ENCODE peak calls at places on chromosome 4, in eight cellular contexts. S is kidney, C is A673, V is mucosa of descending colon, G is psoas muscle, T is keratinocyte, I is pancreas, F is adrenal gland. P is an unnamed sample.
A peak's percentile ranks its signal among the peaks of the same experiment; 100 is the strongest.

GRCh38 chr4:120801171-120801758 is 121.3 kb downstream of the PRDM5 start:
- DNase-seq in V (no peak), G (peak; percentile 28), T (no peak), I (no peak), C (no peak), F (peak; percentile 75), S (no peak), P (no peak)

GRCh38 chr4:59537231-59537886 is 1662.8 kb upstream of the ADGRL3 start:
- DNase-seq in G (no peak), T (no peak), F (no peak), C (no peak), I (no peak), S (no peak), V (no peak), P (no peak)

GRCh38 chr4:8756816-8757215 is 114.8 kb downstream of the HMX1 start:
- DNase-seq in I (no peak), V (no peak), G (no peak), F (no peak), T (no peak), C (no peak), S (peak; percentile 38), P (no peak)

GRCh38 chr4:26273308-26273980 is 47.4 kb upstream of the RBPJ start:
- DNase-seq in V (no peak), F (peak; percentile 16), S (no peak), C (no peak), G (peak; percentile 21), I (no peak), T (no peak), P (no peak)

GRCh38 chr4:152009046-152009445 is 248.2 kb upstream of the GATB start:
- DNase-seq in V (no peak), C (no peak), T (no peak), S (no peak), G (no peak), F (no peak), I (no peak), P (no peak)

GRCh38 chr4:61044837-61045236 is 155.3 kb upstream of the ADGRL3 start:
- DNase-seq in G (no peak), V (no peak), S (no peak), I (no peak), T (no peak), C (no peak), F (no peak), P (no peak)

GRCh38 chr4:47145630-47146029 is 114.3 kb downstream of the GABRB1 start:
- DNase-seq in I (no peak), G (no peak), F (no peak), S (no peak), C (peak; percentile 18), V (no peak), T (no peak), P (no peak)

GRCh38 chr4:150217192-150217591 is 138.9 kb downstream of the DCLK2 start:
- DNase-seq in C (peak; percentile 77), G (no peak), V (no peak), T (no peak), S (no peak), I (no peak), F (no peak), P (no peak)

GRCh38 chr4:102036619-102037376 is 246.3 kb downstream of the BANK1 start:
- DNase-seq in S (no peak), T (no peak), I (no peak), G (no peak), F (no peak), C (peak; percentile 2), V (no peak), P (no peak)

GRCh38 chr4:190020790-190021717 is 6.0 kb downstream of the FRG2 start:
- DNase-seq in G (no peak), I (peak; percentile 68), C (peak; percentile 76), T (no peak), F (peak; percentile 43), S (peak; percentile 78), V (peak; percentile 43), P (no peak)

GRCh38 chr4:69075061-69075792 is 21.0 kb upstream of the UGT2B7 start:
- DNase-seq in T (no peak), V (no peak), G (no peak), C (no peak), I (no peak), F (no peak), S (no peak), P (no peak)

GRCh38 chr4:118373614-118374255 is 20.9 kb upstream of the PRSS12 start:
- DNase-seq in V (no peak), S (no peak), G (no peak), C (no peak), F (no peak), I (no peak), T (no peak), P (no peak)

GRCh38 chr4:3079694-3080123 is 5.2 kb downstream of the HTT start:
- DNase-seq in V (no peak), S (no peak), I (no peak), F (no peak), T (no peak), G (no peak), C (no peak), P (no peak)

GRCh38 chr4:159498371-159499115 is 395.7 kb downstream of the RAPGEF2 start:
- DNase-seq in S (no peak), F (no peak), T (no peak), V (no peak), I (no peak), G (no peak), C (no peak), P (no peak)

GRCh38 chr4:173415885-173416658 is 17.2 kb upstream of the SCRG1 start:
- DNase-seq in T (no peak), S (peak; percentile 71), V (no peak), I (no peak), F (no peak), C (peak; percentile 92), G (peak; percentile 41), P (peak; percentile 50)

GRCh38 chr4:7207791-7208231 is 15.5 kb downstream of the SORCS2 start:
- DNase-seq in I (no peak), F (no peak), C (no peak), V (no peak), G (no peak), S (peak; percentile 57), T (no peak), P (no peak)

GRCh38 chr4:74320559-74321118 is 12.4 kb downstream of the EPGN start:
- DNase-seq in V (peak; percentile 41), T (peak; percentile 81), F (no peak), C (peak; percentile 63), G (no peak), S (no peak), I (no peak), P (no peak)

GRCh38 chr4:141669501-141669900 is 33.1 kb downstream of the IL15 start:
- DNase-seq in I (no peak), C (no peak), S (no peak), F (no peak), T (no peak), V (no peak), G (no peak), P (no peak)

GRCh38 chr4:59960143-59960542 is 1240.0 kb upstream of the ADGRL3 start:
- DNase-seq in I (no peak), F (no peak), V (no peak), T (no peak), G (no peak), C (no peak), S (no peak), P (no peak)

GRCh38 chr4:12729384-12729783 is 754.8 kb downstream of the RAB28 start:
- DNase-seq in I (no peak), V (no peak), F (no peak), C (peak; percentile 47), G (no peak), T (no peak), S (no peak), P (no peak)

GRCh38 chr4:151409470-151410313 is 716 bp downstream of the FHIP1A start:
- DNase-seq in S (peak; percentile 81), T (no peak), I (peak; percentile 61), G (peak; percentile 14), C (no peak), V (peak; percentile 68), F (peak; percentile 38), P (peak; percentile 62)

GRCh38 chr4:174244441-174244840 is 39.0 kb downstream of the FBXO8 start:
- DNase-seq in F (no peak), G (no peak), C (no peak), T (no peak), S (no peak), I (no peak), V (no peak), P (no peak)

GRCh38 chr4:132238697-132239096 is 910.4 kb upstream of the PCDH10 start:
- DNase-seq in S (no peak), G (no peak), I (no peak), T (no peak), F (no peak), V (no peak), C (no peak), P (no peak)

GRCh38 chr4:162403956-162404355 is 240.2 kb upstream of the FSTL5 start:
- DNase-seq in T (no peak), C (no peak), F (no peak), V (no peak), S (no peak), I (no peak), G (no peak), P (no peak)
- H3K9me3 ChIP-seq in T (no peaks in the 10 kb centered on the region), C (no peaks in the 10 kb centered on the region), F (no peaks in the 10 kb centered on the region), V (no peaks in the 10 kb centered on the region), S (no peaks in the 10 kb centered on the region), I (no peaks in the 10 kb centered on the region), G (no peaks in the 10 kb centered on the region), P (no peaks in the 10 kb centered on the region)

DNA sequence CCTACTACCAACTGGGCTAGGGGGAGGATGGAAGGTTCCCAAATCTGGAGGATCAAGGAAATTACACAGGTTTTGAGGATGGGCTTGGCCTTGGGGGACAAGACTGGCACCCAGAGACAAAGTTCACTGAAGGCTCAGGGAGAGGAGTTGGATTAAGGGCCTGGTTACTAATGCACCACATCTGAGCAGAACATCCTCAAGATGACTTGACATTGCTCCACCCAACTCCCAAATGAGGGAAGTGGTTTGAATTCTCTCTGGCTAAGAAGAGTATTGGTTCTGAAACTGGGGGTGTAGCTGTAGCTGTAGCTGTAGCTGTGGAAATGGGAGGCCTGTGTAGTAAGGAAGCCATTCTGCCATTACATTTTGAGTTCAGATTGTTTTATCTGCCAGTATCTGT is 129.3 kb downstream of the RASL11B start:
- DNase-seq in C (no peak), S (no peak), F (no peak), T (no peak), I (no peak), G (no peak), V (no peak), P (no peak)
- TF ChIP-seq CTCF in C (no peak), S (no peak), F (no peak), T (no peak), I (no peak), G (no peak), V (no peak), P (no peak)

DNA sequence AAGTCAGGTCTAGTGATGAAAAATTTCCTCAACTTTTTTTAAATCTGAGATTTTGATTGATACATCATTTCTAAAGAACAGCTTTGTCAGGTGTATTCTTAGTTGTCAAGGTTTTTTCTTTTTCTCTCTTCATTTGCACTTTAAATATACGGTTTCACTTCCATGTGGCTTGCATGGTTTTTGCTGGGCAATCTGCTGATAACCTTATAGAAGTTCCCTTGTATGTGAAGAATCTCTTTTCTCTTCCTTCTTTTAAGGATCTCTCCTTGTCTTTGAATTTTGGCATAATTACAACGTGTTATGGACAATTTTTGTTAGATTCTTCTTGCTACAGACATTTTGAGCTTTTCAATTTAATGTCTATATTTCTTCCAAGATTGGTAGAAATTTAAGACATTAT is 76.4 kb downstream of the ZNF721 start:
- DNase-seq in V (no peak), C (no peak), F (no peak), T (no peak), S (no peak), G (no peak), I (no peak), P (no peak)
- H3K9me3 ChIP-seq in V (peaks cover 99% of the 10 kb centered on the region), C (peaks cover 92% of the 10 kb centered on the region), F (peaks cover 30% of the 10 kb centered on the region), T (peaks cover 23% of the 10 kb centered on the region), S (peaks cover 49% of the 10 kb centered on the region), G (peaks cover 100% of the 10 kb centered on the region), I (peaks cover 22% of the 10 kb centered on the region), P (peaks cover 8% of the 10 kb centered on the region)

GRCh38 chr4:54384563-54384962 is 155.5 kb downstream of the PDGFRA start:
- DNase-seq in S (no peak), C (peak; percentile 29), V (peak; percentile 41), G (no peak), T (no peak), I (no peak), F (peak; percentile 46), P (peak; percentile 56)
- TF ChIP-seq CTCF in S (peak; percentile 36), C (peak; percentile 51), V (no peak), G (peak; percentile 33), T (peak; percentile 50), I (no peak), F (peak; percentile 38), P (peak; percentile 19)

P was measured in Peyer's patch.